ENCODE peak calls at places on chromosomes 7 and 10, in six cellular contexts. X is activated effector memory CD4-positive, alpha-beta T cell treated with anti-CD3 and anti-CD28 coated beads, Interleukin-2, amount 50 U/mL, for 16 hours; E is mucosa of descending colon; C is midbrain; B is NCI-H524; V is A673. I is an unnamed sample.

GRCh38 chr7:2404714-2405119 is 1.3 kb downstream of the CHST12 start:
- DNase-seq in X (no peak), E (no peak), C (no peak), B (no peak), V (no peak), I (no peak)

GRCh38 chr7:150369740-150370501 is 1.3 kb downstream of the REPIN1 start:
- DNase-seq in X (no peak), E (no peak), C (no peak), B (no peak), V (no peak), I (no peak)

GRCh38 chr7:55024776-55025175 is 6.0 kb downstream of the EGFR start:
- DNase-seq in X (no peak), E (no peak), C (no peak), B (no peak), V (peak), I (no peak)

GRCh38 chr7:140937702-140938283 is 13.1 kb upstream of the BRAF start:
- DNase-seq in X (no peak), E (no peak), C (no peak), B (no peak), V (no peak), I (no peak)

GRCh38 chr10:76911184-76911583 is 726.4 kb downstream of the KCNMA1 start:
- DNase-seq in X (no peak), E (no peak), C (peak), B (no peak), V (no peak), I (peak)

GRCh38 chr7:102933763-102934162 is 21.0 kb downstream of the LRRC17 start:
- DNase-seq in X (no peak), E (peak), C (no peak), B (no peak), V (no peak), I (peak)

GRCh38 chr10:9253121-9253520 is 1198.6 kb downstream of the GATA3 start:
- DNase-seq in X (no peak), E (no peak), C (no peak), B (no peak), V (peak), I (no peak)

GRCh38 chr7:4606776-4607175 is 75.3 kb upstream of the FOXK1 start:
- DNase-seq in X (peak), E (no peak), C (no peak), B (no peak), V (no peak), I (no peak)

GRCh38 chr7:100884741-100885439 is 4.6 kb downstream of the UFSP1 start:
- DNase-seq in X (peak), E (no peak), C (no peak), B (no peak), V (no peak), I (no peak)

GRCh38 chr10:28906440-28906839 is 229.1 kb downstream of the BAMBI start:
- DNase-seq in X (no peak), E (no peak), C (no peak), B (no peak), V (no peak), I (no peak)

GRCh38 chr10:109282510-109282909 is 640.8 kb downstream of the XPNPEP1 start:
- DNase-seq in X (no peak), E (no peak), C (no peak), B (no peak), V (no peak), I (no peak)

GRCh38 chr10:82038587-82038986 is 163.6 kb downstream of the NRG3 start:
- DNase-seq in X (no peak), E (no peak), C (no peak), B (no peak), V (no peak), I (no peak)

GRCh38 chr10:7846591-7846990 is 28.3 kb downstream of the TAF3 start:
- DNase-seq in X (no peak), E (no peak), C (no peak), B (no peak), V (no peak), I (no peak)

GRCh38 chr10:3068968-3069737 is 1.8 kb downstream of the PFKP start:
- DNase-seq in X (peak), E (no peak), C (peak), B (no peak), V (peak), I (no peak)

GRCh38 chr7:123992913-123993518 is 39.9 kb downstream of the TMEM229A start:
- DNase-seq in X (no peak), E (no peak), C (no peak), B (no peak), V (no peak), I (no peak)

GRCh38 chr7:36670585-36671431 is 53.5 kb downstream of the AOAH start:
- DNase-seq in X (peak), E (no peak), C (peak), B (peak), V (peak), I (peak)

GRCh38 chr10:93337309-93337721 is 144.8 kb downstream of the MYOF start:
- DNase-seq in X (no peak), E (no peak), C (no peak), B (no peak), V (no peak), I (no peak)

GRCh38 chr7:11060883-11061282 is 87.2 kb downstream of the PHF14 start:
- DNase-seq in X (no peak), E (no peak), C (no peak), B (no peak), V (peak), I (no peak)

GRCh38 chr7:70694357-70694908 is 437.5 kb upstream of the GALNT17 start:
- DNase-seq in X (no peak), E (peak), C (peak), B (peak), V (peak), I (peak)

GRCh38 chr7:134780166-134780853 is 876 bp downstream of the CALD1 start:
- DNase-seq in X (no peak), E (no peak), C (no peak), B (no peak), V (no peak), I (no peak)

GRCh38 chr7:108327353-108327752 is 128.9 kb downstream of the NRCAM start:
- DNase-seq in X (no peak), E (no peak), C (no peak), B (peak), V (no peak), I (no peak)

GRCh38 chr7:130131191-130131834 is 61.0 kb downstream of the KLHDC10 start:
- DNase-seq in X (no peak), E (no peak), C (no peak), B (no peak), V (no peak), I (no peak)

GRCh38 chr10:116627386-116627933 is 6.7 kb downstream of the PNLIPRP2 start:
- DNase-seq in X (no peak), E (no peak), C (no peak), B (peak), V (no peak), I (no peak)

GRCh38 chr7:113285411-113285810 is 167.1 kb upstream of the SMIM30 start:
- DNase-seq in X (no peak), E (no peak), C (no peak), B (no peak), V (no peak), I (no peak)

GRCh38 chr7:99782012-99782953 is 1.7 kb downstream of the CYP3A4 start:
- DNase-seq in X (no peak), E (no peak), C (no peak), B (no peak), V (no peak), I (no peak)

GRCh38 chr7:45580053-45580872 is 6.1 kb downstream of the ADCY1 start:
- DNase-seq in X (peak), E (no peak), C (no peak), B (no peak), V (no peak), I (no peak)

GRCh38 chr7:98697083-98697482 is 80.0 kb downstream of the NPTX2 start:
- DNase-seq in X (no peak), E (no peak), C (no peak), B (no peak), V (no peak), I (no peak)

GRCh38 chr7:89021741-89022140 is 226.2 kb upstream of the TEX47 start:
- DNase-seq in X (no peak), E (no peak), C (no peak), B (no peak), V (no peak), I (no peak)

GRCh38 chr7:24931787-24932186 is 48.2 kb downstream of the OSBPL3 start:
- DNase-seq in X (no peak), E (no peak), C (no peak), B (no peak), V (no peak), I (no peak)

GRCh38 chr7:51255536-51256243 is 60.9 kb downstream of the COBL start:
- DNase-seq in X (no peak), E (no peak), C (peak), B (no peak), V (no peak), I (no peak)

GRCh38 chr7:150715293-150715692 is 1.1 kb upstream of the GIMAP1 start:
- DNase-seq in X (peak), E (no peak), C (no peak), B (no peak), V (no peak), I (no peak)

GRCh38 chr10:32957341-32958084 is 517 bp downstream of the ITGB1 start:
- DNase-seq in X (peak), E (peak), C (peak), B (peak), V (peak), I (no peak)

GRCh38 chr10:103692421-103693069 is 162.8 kb downstream of the SH3PXD2A start:
- DNase-seq in X (peak), E (peak), C (no peak), B (peak), V (no peak), I (no peak)

GRCh38 chr10:121243899-121244241 is 354.4 kb downstream of the FGFR2 start:
- DNase-seq in X (no peak), E (no peak), C (no peak), B (no peak), V (peak), I (no peak)

GRCh38 chr10:86261933-86262665 is 104.5 kb downstream of the GRID1 start:
- DNase-seq in X (peak), E (no peak), C (peak), B (no peak), V (no peak), I (peak)

I was measured in pons.